ENCODE peak calls at places on chromosome 11, in seven cellular contexts. K is mesenchymal stem cell, P is tibial artery, W is PC-9, O is mammary epithelial cell, C is H9, G is left ventricle myocardium inferior. D is an unnamed sample.

GRCh38 chr11:63682045-63682915 is 980 bp downstream of the RTN3 start:
- DNase-seq in W (no peak), C (peak; percentile 44), O (peak; percentile 25), P (no peak), G (peak; percentile 33), K (peak; percentile 60), D (peak; percentile 30)

GRCh38 chr11:34354782-34355181 is 3.0 kb downstream of the ABTB2 start:
- DNase-seq in G (no peak), C (no peak), O (peak; percentile 82), K (no peak), W (no peak), P (no peak), D (no peak)

GRCh38 chr11:57288771-57289579 is 35.8 kb downstream of the TNKS1BP1 start:
- DNase-seq in C (no peak), K (peak; percentile 56), P (no peak), O (peak; percentile 94), W (no peak), G (no peak), D (no peak)

GRCh38 chr11:112655386-112655785 is 305.8 kb upstream of the NCAM1 start:
- DNase-seq in G (peak; percentile 87), W (no peak), K (peak; percentile 18), C (no peak), P (peak; percentile 80), O (no peak), D (peak; percentile 95)

GRCh38 chr11:3840870-3841425 is at the start of gene RHOG:
- DNase-seq in P (peak; percentile 91), G (peak; percentile 87), C (peak; percentile 85), K (peak; percentile 92), W (peak; percentile 70), O (peak; percentile 84), D (peak; percentile 81)

GRCh38 chr11:110833033-110833484 is 120.8 kb upstream of the ARHGAP20 start:
- DNase-seq in G (no peak), C (no peak), P (no peak), K (peak; percentile 9), O (peak; percentile 51), W (no peak), D (no peak)

GRCh38 chr11:64379817-64380709 is 21.1 kb downstream of the RPS6KA4 start:
- DNase-seq in O (no peak), K (no peak), W (no peak), P (no peak), C (no peak), G (no peak), D (no peak)

GRCh38 chr11:69894126-69895047 is 75.2 kb upstream of the FGF3 start:
- DNase-seq in G (no peak), P (no peak), C (no peak), O (peak; percentile 17), K (no peak), W (peak; percentile 51), D (no peak)

GRCh38 chr11:76791861-76792260 is 8.7 kb downstream of the TSKU start:
- DNase-seq in W (peak; percentile 77), K (peak; percentile 52), O (peak; percentile 75), G (no peak), P (no peak), C (peak; percentile 17), D (peak; percentile 48)

GRCh38 chr11:8739309-8739793 is 56.8 kb downstream of the RPL27A start:
- DNase-seq in P (peak; percentile 83), G (no peak), W (no peak), O (no peak), C (no peak), K (no peak), D (no peak)

GRCh38 chr11:57641426-57641825 is 8.3 kb downstream of the YPEL4 start:
- DNase-seq in C (no peak), W (no peak), P (no peak), G (no peak), K (peak; percentile 81), O (no peak), D (no peak)

DNA sequence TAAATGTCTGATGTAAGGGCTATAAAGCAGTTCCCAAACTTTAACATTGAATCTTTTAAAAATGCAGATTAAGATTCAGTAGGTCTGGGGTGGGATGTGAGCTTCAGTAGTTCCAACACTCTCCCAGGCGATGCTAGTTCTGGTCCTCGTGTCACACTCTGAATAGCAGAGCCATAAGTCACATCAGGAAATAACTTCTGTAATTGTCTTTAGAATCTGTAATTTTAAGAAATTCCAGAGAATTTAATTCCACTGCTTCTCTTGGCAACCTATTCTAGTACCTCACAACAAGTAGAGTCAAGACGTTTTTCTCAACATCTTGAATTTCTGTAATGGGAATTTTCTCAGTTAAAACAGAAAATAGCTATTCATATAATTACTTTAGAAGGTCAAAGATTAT is 223.1 kb downstream of the TMEM135 start:
- DNase-seq in O (no peak), G (no peak), P (no peak), C (no peak), K (no peak), W (no peak), D (no peak)
- H3K27ac ChIP-seq in O (no peak overlapping the region), G (no peak overlapping the region), P (no peak overlapping the region), C (no peak overlapping the region), K (no peak overlapping the region), W (no peak overlapping the region), D (no peak overlapping the region)

GRCh38 chr11:12813371-12814225 is 139.4 kb downstream of the TEAD1 start:
- DNase-seq in G (no peak), C (no peak), O (peak; percentile 78), K (peak; percentile 86), P (no peak), W (peak; percentile 71), D (peak; percentile 81)
- H3K27ac ChIP-seq in G (peak overlapping the region; percentile 53), C (no peak overlapping the region), O (peak overlapping the region; percentile 1), K (no peak overlapping the region), P (peak overlapping the region; percentile 51), W (peak overlapping the region; percentile 16), D (peak overlapping the region; percentile 85)

DNA sequence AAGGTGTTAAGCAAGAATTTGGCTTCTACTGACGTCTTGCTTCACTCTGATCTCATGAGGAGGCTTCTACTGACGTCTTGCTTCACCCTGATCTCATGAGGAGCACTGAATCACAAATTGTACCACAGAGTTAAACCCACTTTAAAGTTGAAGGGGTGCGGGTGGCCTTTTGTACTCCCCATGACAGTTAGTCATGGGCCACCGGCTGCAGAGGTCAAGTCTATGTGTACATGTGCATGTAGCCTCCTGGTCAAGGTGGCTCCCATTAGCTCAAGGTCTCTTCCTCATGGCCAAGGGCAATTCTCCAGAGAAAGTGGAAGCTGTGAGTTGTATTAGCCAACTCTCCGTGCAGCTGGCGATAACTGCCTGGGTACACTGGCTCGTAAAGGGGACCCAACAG is 23.1 kb upstream of the FZD4 start:
- DNase-seq in O (no peak), G (no peak), W (no peak), P (peak; percentile 77), K (peak; percentile 42), C (no peak), D (no peak)
- H3K27ac ChIP-seq in O (no peak overlapping the region), G (peak overlapping the region; percentile 71), W (no peak overlapping the region), P (peak overlapping the region; percentile 37), K (no peak overlapping the region), C (no peak overlapping the region), D (peak overlapping the region; percentile 30)

DNA sequence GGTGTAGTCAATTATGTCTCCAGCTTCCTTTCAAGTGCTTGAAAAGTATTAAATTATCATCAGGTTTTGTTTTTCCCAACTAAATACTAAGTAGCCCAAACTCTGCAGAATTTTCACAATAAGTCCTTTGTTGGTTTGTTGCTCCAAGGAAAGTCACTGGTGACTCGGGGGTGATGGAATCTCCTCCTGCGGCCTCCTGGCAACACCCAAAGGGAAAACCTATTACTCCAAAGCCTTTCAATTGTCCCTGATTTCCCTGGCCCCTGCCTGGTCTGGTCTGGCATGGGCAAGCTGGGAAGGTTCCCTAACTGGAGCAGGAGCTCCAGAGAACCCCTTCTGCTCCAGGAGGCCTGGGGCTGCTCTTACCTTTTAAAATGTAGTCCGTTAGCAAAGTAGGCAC is 47.9 kb downstream of the FEZ1 start:
- DNase-seq in K (no peak), O (peak; percentile 91), C (no peak), G (no peak), W (no peak), P (peak; percentile 35), D (no peak)
- H3K27ac ChIP-seq in K (peak overlapping the region; percentile 10), O (peak overlapping the region; percentile 98), C (no peak overlapping the region), G (no peak overlapping the region), W (no peak overlapping the region), P (no peak overlapping the region), D (no peak overlapping the region)

GRCh38 chr11:120317689-120318195 is 7.4 kb upstream of the TLCD5 start:
- DNase-seq in P (no peak), C (peak; percentile 14), O (no peak), G (no peak), W (no peak), K (no peak), D (no peak)

GRCh38 chr11:120318906-120319305 is 6.2 kb upstream of the TLCD5 start:
- DNase-seq in K (no peak), P (no peak), W (no peak), G (no peak), O (no peak), C (peak; percentile 22), D (no peak)

GRCh38 chr11:120314861-120315260 is 10.2 kb upstream of the TLCD5 start:
- DNase-seq in K (no peak), P (no peak), W (no peak), C (no peak), G (no peak), O (no peak), D (no peak)

DNA sequence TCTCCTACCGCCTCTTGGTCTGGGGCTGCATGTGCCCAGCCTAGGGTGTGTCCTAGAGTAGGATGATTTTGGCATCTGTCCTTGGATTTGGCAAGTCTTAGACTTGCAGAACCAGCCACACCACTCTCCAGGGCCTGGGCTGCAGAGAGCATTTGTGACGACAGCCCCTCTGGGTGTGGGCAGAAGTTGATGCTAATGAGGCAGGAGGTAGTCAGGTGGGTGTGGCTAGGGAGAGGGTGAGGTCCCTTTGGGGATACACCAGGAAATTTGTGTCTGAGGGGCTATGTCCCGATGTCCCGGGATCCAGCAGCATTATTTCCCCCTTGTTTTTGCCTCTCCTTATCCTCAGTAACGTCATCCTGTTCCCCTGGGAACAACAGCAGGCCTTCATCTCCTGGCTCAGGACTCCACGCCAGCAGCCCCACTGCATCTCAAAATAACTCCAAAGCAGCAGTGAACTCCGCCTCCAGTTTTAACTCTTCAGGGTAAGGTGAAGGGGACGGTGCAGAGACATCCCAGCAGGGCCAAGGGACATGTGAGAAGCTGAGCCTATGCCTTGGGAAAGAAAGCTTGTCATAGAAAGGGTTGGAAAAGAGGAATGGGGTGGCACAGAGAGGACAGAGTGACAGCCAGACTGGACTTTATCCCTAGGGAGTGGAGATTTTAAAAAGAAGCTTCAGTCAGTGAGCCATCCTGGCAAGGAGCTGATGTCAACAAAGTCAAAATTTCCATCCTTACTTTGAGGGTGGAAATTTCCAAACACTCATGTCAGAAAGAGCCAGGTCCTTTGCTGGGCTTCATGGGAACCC is 8.0 kb upstream of the TLCD5 start:
- DNase-seq in O (peak; percentile 89), P (peak; percentile 91), C (peak; percentile 87), K (peak; percentile 56), G (peak; percentile 68), W (peak; percentile 87), D (peak; percentile 69)
- H3K27ac ChIP-seq in O (no peak overlapping the region), P (peak overlapping the region; percentile 79), C (no peak overlapping the region), K (no peak overlapping the region), G (peak overlapping the region; percentile 72), W (peak overlapping the region; percentile 15), D (peak overlapping the region; percentile 82)

DNA sequence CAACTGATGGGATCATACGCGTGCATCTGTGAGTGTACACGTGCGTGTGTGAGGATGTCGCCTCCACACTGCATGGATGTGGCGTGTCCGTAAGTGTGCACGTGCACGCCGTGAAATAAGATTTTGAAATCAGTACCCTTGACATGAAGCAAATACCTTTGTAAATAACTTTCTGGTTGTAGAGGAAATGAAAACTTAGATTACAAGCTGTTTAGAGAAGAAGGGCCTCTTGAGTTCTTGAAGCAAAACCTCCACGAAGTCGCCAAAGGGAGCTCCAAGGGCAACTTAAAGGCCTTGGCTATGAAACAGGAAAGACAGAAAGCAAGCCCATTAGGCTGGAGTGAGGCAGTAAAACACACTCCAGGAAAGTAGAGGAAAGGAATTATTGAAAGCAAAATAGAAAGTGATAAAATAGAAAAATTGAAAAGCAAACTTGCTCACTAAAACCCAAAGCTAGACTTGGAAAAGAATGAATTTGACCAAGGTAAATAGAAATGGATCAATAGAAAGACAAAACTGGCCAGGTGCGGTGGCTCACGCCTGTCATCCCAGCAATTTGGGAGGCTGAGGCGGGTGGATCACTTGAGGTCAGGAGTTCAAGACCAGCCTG is 29.7 kb upstream of the TOLLIP start:
- DNase-seq in P (no peak), O (no peak), G (no peak), W (no peak), K (no peak), C (peak; percentile 14), D (no peak)
- H3K27ac ChIP-seq in P (no peak overlapping the region), O (no peak overlapping the region), G (no peak overlapping the region), W (no peak overlapping the region), K (no peak overlapping the region), C (no peak overlapping the region), D (no peak overlapping the region)

D was measured in uterus.